ENCODE peak calls at places on chromosomes 6 and 20, in nine cellular contexts. One of them, this sample, is unnamed.

GRCh38 chr6:38997128-38997761 is 51.3 kb upstream of the GLP1R start:
- DNase-seq in A549: peak
- DNase-seq in RWPE1: no peak
- DNase-seq in body of pancreas: peak
- DNase-seq in GM10248: peak
- DNase-seq in tibial artery: no peak
- DNase-seq in foreskin fibroblast: no peak
- DNase-seq in left ventricle myocardium inferior: peak
- DNase-seq in HFFc6: no peak
- DNase-seq in this sample: no peak

GRCh38 chr6:168866534-168866933 is 387.1 kb downstream of the THBS2 start:
- DNase-seq in A549: no peak
- DNase-seq in RWPE1: no peak
- DNase-seq in body of pancreas: no peak
- DNase-seq in GM10248: no peak
- DNase-seq in tibial artery: no peak
- DNase-seq in foreskin fibroblast: no peak
- DNase-seq in left ventricle myocardium inferior: no peak
- DNase-seq in HFFc6: no peak
- DNase-seq in this sample: no peak

GRCh38 chr20:53681352-53682212 is 87.9 kb upstream of the ZNF217 start:
- DNase-seq in A549: no peak
- DNase-seq in RWPE1: no peak
- DNase-seq in body of pancreas: peak
- DNase-seq in GM10248: no peak
- DNase-seq in tibial artery: no peak
- DNase-seq in foreskin fibroblast: no peak
- DNase-seq in left ventricle myocardium inferior: no peak
- DNase-seq in HFFc6: no peak
- DNase-seq in this sample: no peak

GRCh38 chr6:168147205-168147738 is 68.3 kb upstream of the FRMD1 start:
- DNase-seq in A549: no peak
- DNase-seq in RWPE1: no peak
- DNase-seq in body of pancreas: no peak
- DNase-seq in GM10248: no peak
- DNase-seq in tibial artery: no peak
- DNase-seq in foreskin fibroblast: no peak
- DNase-seq in left ventricle myocardium inferior: no peak
- DNase-seq in HFFc6: no peak
- DNase-seq in this sample: peak

GRCh38 chr6:39169448-39170344 is 54.7 kb upstream of the SAYSD1 start:
- DNase-seq in A549: no peak
- DNase-seq in RWPE1: no peak
- DNase-seq in body of pancreas: peak
- DNase-seq in GM10248: no peak
- DNase-seq in tibial artery: peak
- DNase-seq in foreskin fibroblast: no peak
- DNase-seq in left ventricle myocardium inferior: no peak
- DNase-seq in HFFc6: no peak
- DNase-seq in this sample: no peak

GRCh38 chr6:118197539-118197938 is 290.5 kb downstream of the SLC35F1 start:
- DNase-seq in A549: no peak
- DNase-seq in RWPE1: no peak
- DNase-seq in body of pancreas: no peak
- DNase-seq in GM10248: no peak
- DNase-seq in tibial artery: no peak
- DNase-seq in foreskin fibroblast: no peak
- DNase-seq in left ventricle myocardium inferior: no peak
- DNase-seq in HFFc6: no peak
- DNase-seq in this sample: no peak

GRCh38 chr6:117908246-117909107 is 1.4 kb downstream of the SLC35F1 start:
- DNase-seq in A549: no peak
- DNase-seq in RWPE1: no peak
- DNase-seq in body of pancreas: peak
- DNase-seq in GM10248: no peak
- DNase-seq in tibial artery: no peak
- DNase-seq in foreskin fibroblast: no peak
- DNase-seq in left ventricle myocardium inferior: no peak
- DNase-seq in HFFc6: no peak
- DNase-seq in this sample: no peak

GRCh38 chr6:1027109-1027794 is 284.6 kb upstream of the FOXQ1 start:
- DNase-seq in A549: peak
- DNase-seq in RWPE1: peak
- DNase-seq in body of pancreas: no peak
- DNase-seq in GM10248: no peak
- DNase-seq in tibial artery: no peak
- DNase-seq in foreskin fibroblast: peak
- DNase-seq in left ventricle myocardium inferior: no peak
- DNase-seq in HFFc6: peak
- DNase-seq in this sample: no peak

GRCh38 chr6:140970485-140970884 is 1162.2 kb upstream of the GJE1 start:
- DNase-seq in A549: no peak
- DNase-seq in RWPE1: no peak
- DNase-seq in body of pancreas: no peak
- DNase-seq in GM10248: no peak
- DNase-seq in tibial artery: no peak
- DNase-seq in foreskin fibroblast: peak
- DNase-seq in left ventricle myocardium inferior: no peak
- DNase-seq in HFFc6: peak
- DNase-seq in this sample: no peak

GRCh38 chr6:22433745-22434144 is 135.6 kb upstream of the HDGFL1 start:
- DNase-seq in A549: no peak
- DNase-seq in RWPE1: no peak
- DNase-seq in body of pancreas: no peak
- DNase-seq in GM10248: no peak
- DNase-seq in tibial artery: no peak
- DNase-seq in foreskin fibroblast: no peak
- DNase-seq in left ventricle myocardium inferior: no peak
- DNase-seq in HFFc6: no peak
- DNase-seq in this sample: no peak

GRCh38 chr6:22435151-22435550 is 134.2 kb upstream of the HDGFL1 start:
- DNase-seq in A549: no peak
- DNase-seq in RWPE1: no peak
- DNase-seq in body of pancreas: no peak
- DNase-seq in GM10248: no peak
- DNase-seq in tibial artery: no peak
- DNase-seq in foreskin fibroblast: no peak
- DNase-seq in left ventricle myocardium inferior: no peak
- DNase-seq in HFFc6: no peak
- DNase-seq in this sample: no peak

GRCh38 chr6:22436134-22436533 is 133.2 kb upstream of the HDGFL1 start:
- DNase-seq in A549: no peak
- DNase-seq in RWPE1: peak
- DNase-seq in body of pancreas: no peak
- DNase-seq in GM10248: no peak
- DNase-seq in tibial artery: no peak
- DNase-seq in foreskin fibroblast: no peak
- DNase-seq in left ventricle myocardium inferior: no peak
- DNase-seq in HFFc6: no peak
- DNase-seq in this sample: no peak

GRCh38 chr6:22442826-22443225 is 126.5 kb upstream of the HDGFL1 start:
- DNase-seq in A549: no peak
- DNase-seq in RWPE1: no peak
- DNase-seq in body of pancreas: no peak
- DNase-seq in GM10248: no peak
- DNase-seq in tibial artery: no peak
- DNase-seq in foreskin fibroblast: no peak
- DNase-seq in left ventricle myocardium inferior: no peak
- DNase-seq in HFFc6: no peak
- DNase-seq in this sample: no peak

GRCh38 chr6:22437665-22438064 is 131.7 kb upstream of the HDGFL1 start:
- DNase-seq in A549: no peak
- DNase-seq in RWPE1: no peak
- DNase-seq in body of pancreas: no peak
- DNase-seq in GM10248: no peak
- DNase-seq in tibial artery: no peak
- DNase-seq in foreskin fibroblast: no peak
- DNase-seq in left ventricle myocardium inferior: no peak
- DNase-seq in HFFc6: no peak
- DNase-seq in this sample: no peak
- TF ChIP-seq CTCF in A549: no peak
- TF ChIP-seq CTCF in RWPE1: no peak
- TF ChIP-seq CTCF in body of pancreas: no peak
- TF ChIP-seq CTCF in GM10248: no peak
- TF ChIP-seq CTCF in tibial artery: no peak
- TF ChIP-seq CTCF in foreskin fibroblast: no peak
- TF ChIP-seq CTCF in left ventricle myocardium inferior: no peak
- TF ChIP-seq CTCF in HFFc6: no peak
- TF ChIP-seq CTCF in this sample: no peak

GRCh38 chr6:154277578-154278128 is 79.0 kb downstream of the IPCEF1 start:
- DNase-seq in A549: no peak
- DNase-seq in RWPE1: no peak
- DNase-seq in body of pancreas: no peak
- DNase-seq in GM10248: no peak
- DNase-seq in tibial artery: no peak
- DNase-seq in foreskin fibroblast: no peak
- DNase-seq in left ventricle myocardium inferior: no peak
- DNase-seq in HFFc6: no peak
- DNase-seq in this sample: no peak
- TF ChIP-seq CTCF in A549: peak
- TF ChIP-seq CTCF in RWPE1: no peak
- TF ChIP-seq CTCF in body of pancreas: no peak
- TF ChIP-seq CTCF in GM10248: no peak
- TF ChIP-seq CTCF in tibial artery: no peak
- TF ChIP-seq CTCF in foreskin fibroblast: no peak
- TF ChIP-seq CTCF in left ventricle myocardium inferior: no peak
- TF ChIP-seq CTCF in HFFc6: peak
- TF ChIP-seq CTCF in this sample: no peak

DNA sequence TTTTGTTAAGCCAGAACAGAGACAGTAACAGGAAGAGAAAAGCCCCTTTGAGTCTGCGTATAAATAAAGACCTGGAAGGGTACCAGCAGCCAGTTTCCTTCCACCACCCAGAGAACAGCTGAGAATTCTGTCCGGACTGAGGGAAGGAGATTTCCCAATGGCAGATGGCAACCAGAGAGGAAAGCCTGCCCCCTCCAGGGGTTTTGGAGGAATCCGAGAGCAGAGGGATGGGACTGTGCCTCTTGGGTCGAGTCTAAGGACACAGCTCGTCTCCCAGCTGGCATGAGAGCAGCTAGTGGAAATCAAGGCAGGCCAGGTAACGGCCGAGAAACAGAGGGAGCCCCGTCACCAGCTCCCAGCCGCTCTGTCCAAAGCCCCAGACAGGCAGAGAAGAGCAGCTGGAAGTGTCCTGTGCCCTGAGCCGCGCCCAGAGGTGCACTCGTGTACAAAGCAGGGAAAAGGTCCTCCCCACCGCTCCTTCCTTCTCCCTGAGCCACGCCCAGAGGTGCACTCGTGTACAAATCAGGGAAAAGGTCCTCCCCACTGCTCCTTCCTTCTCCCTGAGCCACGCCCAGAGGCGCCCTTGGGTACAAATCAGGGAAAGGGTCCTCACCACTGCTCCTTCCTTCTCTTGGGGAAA is 134.0 kb upstream of the SNX9 start:
- DNase-seq in A549: peak
- DNase-seq in RWPE1: no peak
- DNase-seq in body of pancreas: no peak
- DNase-seq in GM10248: no peak
- DNase-seq in tibial artery: no peak
- DNase-seq in foreskin fibroblast: no peak
- DNase-seq in left ventricle myocardium inferior: no peak
- DNase-seq in HFFc6: no peak
- DNase-seq in this sample: no peak
- TF ChIP-seq CTCF in A549: no peak
- TF ChIP-seq CTCF in RWPE1: no peak
- TF ChIP-seq CTCF in body of pancreas: no peak
- TF ChIP-seq CTCF in GM10248: no peak
- TF ChIP-seq CTCF in tibial artery: no peak
- TF ChIP-seq CTCF in foreskin fibroblast: no peak
- TF ChIP-seq CTCF in left ventricle myocardium inferior: no peak
- TF ChIP-seq CTCF in HFFc6: peak
- TF ChIP-seq CTCF in this sample: no peak

GRCh38 chr6:165998072-165998471 is 169.6 kb downstream of the TBXT start:
- DNase-seq in A549: no peak
- DNase-seq in RWPE1: no peak
- DNase-seq in body of pancreas: no peak
- DNase-seq in GM10248: no peak
- DNase-seq in tibial artery: no peak
- DNase-seq in foreskin fibroblast: no peak
- DNase-seq in left ventricle myocardium inferior: no peak
- DNase-seq in HFFc6: no peak
- DNase-seq in this sample: no peak

GRCh38 chr6:166003569-166003968 is 164.1 kb downstream of the TBXT start:
- DNase-seq in A549: no peak
- DNase-seq in RWPE1: no peak
- DNase-seq in body of pancreas: no peak
- DNase-seq in GM10248: no peak
- DNase-seq in tibial artery: no peak
- DNase-seq in foreskin fibroblast: no peak
- DNase-seq in left ventricle myocardium inferior: no peak
- DNase-seq in HFFc6: no peak
- DNase-seq in this sample: no peak

GRCh38 chr6:166004491-166005275 is 163.0 kb downstream of the TBXT start:
- DNase-seq in A549: no peak
- DNase-seq in RWPE1: no peak
- DNase-seq in body of pancreas: no peak
- DNase-seq in GM10248: no peak
- DNase-seq in tibial artery: no peak
- DNase-seq in foreskin fibroblast: no peak
- DNase-seq in left ventricle myocardium inferior: no peak
- DNase-seq in HFFc6: no peak
- DNase-seq in this sample: no peak

GRCh38 chr6:166001359-166001758 is 166.3 kb downstream of the TBXT start:
- DNase-seq in A549: no peak
- DNase-seq in RWPE1: no peak
- DNase-seq in body of pancreas: no peak
- DNase-seq in GM10248: no peak
- DNase-seq in tibial artery: no peak
- DNase-seq in foreskin fibroblast: no peak
- DNase-seq in left ventricle myocardium inferior: no peak
- DNase-seq in HFFc6: no peak
- DNase-seq in this sample: no peak

GRCh38 chr6:165999279-165999678 is 168.4 kb downstream of the TBXT start:
- DNase-seq in A549: no peak
- DNase-seq in RWPE1: no peak
- DNase-seq in body of pancreas: no peak
- DNase-seq in GM10248: no peak
- DNase-seq in tibial artery: no peak
- DNase-seq in foreskin fibroblast: no peak
- DNase-seq in left ventricle myocardium inferior: no peak
- DNase-seq in HFFc6: no peak
- DNase-seq in this sample: no peak
- TF ChIP-seq CTCF in A549: no peak
- TF ChIP-seq CTCF in RWPE1: no peak
- TF ChIP-seq CTCF in body of pancreas: no peak
- TF ChIP-seq CTCF in GM10248: no peak
- TF ChIP-seq CTCF in tibial artery: no peak
- TF ChIP-seq CTCF in foreskin fibroblast: no peak
- TF ChIP-seq CTCF in left ventricle myocardium inferior: no peak
- TF ChIP-seq CTCF in HFFc6: no peak
- TF ChIP-seq CTCF in this sample: no peak

DNA sequence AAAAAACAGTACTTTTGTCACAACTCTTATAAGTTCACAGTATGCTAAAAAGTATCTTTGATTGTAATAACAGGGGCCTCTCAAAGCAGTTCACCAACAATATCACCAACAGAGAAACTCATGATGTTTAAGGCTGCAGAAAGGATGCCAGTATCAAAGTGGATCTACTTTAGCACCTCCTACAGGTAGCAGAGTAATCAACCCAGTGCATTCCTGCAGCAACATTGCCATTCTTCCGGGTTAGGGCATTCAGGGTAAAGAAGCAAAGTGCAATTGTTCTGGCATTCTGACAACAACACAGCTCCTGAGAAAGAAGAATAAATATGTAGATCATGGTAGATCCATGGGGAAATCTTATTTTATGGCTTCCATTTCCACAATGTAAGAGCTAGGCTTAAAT is 7.6 kb upstream of the SLC17A4 start:
- DNase-seq in A549: no peak
- DNase-seq in RWPE1: no peak
- DNase-seq in body of pancreas: no peak
- DNase-seq in GM10248: no peak
- DNase-seq in tibial artery: no peak
- DNase-seq in foreskin fibroblast: no peak
- DNase-seq in left ventricle myocardium inferior: no peak
- DNase-seq in HFFc6: no peak
- DNase-seq in this sample: no peak
- TF ChIP-seq CTCF in A549: no peak
- TF ChIP-seq CTCF in RWPE1: no peak
- TF ChIP-seq CTCF in body of pancreas: no peak
- TF ChIP-seq CTCF in GM10248: no peak
- TF ChIP-seq CTCF in tibial artery: no peak
- TF ChIP-seq CTCF in foreskin fibroblast: no peak
- TF ChIP-seq CTCF in left ventricle myocardium inferior: no peak
- TF ChIP-seq CTCF in HFFc6: no peak
- TF ChIP-seq CTCF in this sample: no peak